ENCODE peak calls at places on chromosomes 16 and 17, in five cellular contexts. T is C1 segment of cervical spinal cord, E is hepatic stellate cell, X is ACHN, L is AML-193. K is an unnamed sample.

GRCh38 chr16:1597154-1597553 is 14.7 kb downstream of the IFT140 start:
- DNase-seq in E (no peak), T (no peak), X (no peak), L (no peak), K (no peak)

GRCh38 chr17:19380551-19381284 is 2.4 kb downstream of the MAPK7 start:
- DNase-seq in T (no peak), L (no peak), X (no peak), E (no peak), K (no peak)

GRCh38 chr17:74744714-74745547 is 3.5 kb upstream of the NHERF1 start:
- DNase-seq in E (peak; percentile 84), X (peak; percentile 72), T (peak; percentile 76), L (peak; percentile 51), K (peak; percentile 76)

GRCh38 chr17:69637399-69638165 is 223.1 kb downstream of the MAP2K6 start:
- DNase-seq in X (no peak), L (no peak), E (peak; percentile 13), T (peak; percentile 3), K (no peak)

GRCh38 chr17:78494189-78494960 is 82.8 kb downstream of the DNAH17 start:
- DNase-seq in E (no peak), L (no peak), X (no peak), T (no peak), K (no peak)

GRCh38 chr16:47643610-47644009 is 182.5 kb downstream of the PHKB start:
- DNase-seq in T (no peak), X (no peak), L (no peak), E (no peak), K (no peak)

GRCh38 chr16:67240506-67240905 is 6.8 kb downstream of the FHOD1 start:
- DNase-seq in E (peak; percentile 39), X (no peak), L (no peak), T (no peak), K (no peak)

GRCh38 chr17:58224315-58224714 is 5.3 kb upstream of the MKS1 start:
- DNase-seq in E (peak; percentile 43), T (no peak), L (peak; percentile 11), X (peak; percentile 77), K (peak; percentile 68)

GRCh38 chr17:51341457-51341856 is 81.1 kb downstream of the UTP18 start:
- DNase-seq in E (no peak), X (no peak), T (no peak), L (no peak), K (no peak)

GRCh38 chr17:77427471-77427991 is 286.8 kb downstream of the SEC14L1 start:
- DNase-seq in X (peak; percentile 77), T (no peak), E (peak; percentile 79), L (no peak), K (no peak)

GRCh38 chr16:9138731-9139501 is 47.5 kb downstream of the HAPSTR1 start:
- DNase-seq in L (peak; percentile 39), X (peak; percentile 72), E (peak; percentile 70), T (peak; percentile 18), K (no peak)

GRCh38 chr17:17056167-17056562 is 13.9 kb downstream of the MPRIP start:
- DNase-seq in L (no peak), T (no peak), E (peak; percentile 72), X (no peak), K (no peak)

GRCh38 chr16:27920391-27920891 is 143.1 kb downstream of the GSG1L start:
- DNase-seq in T (peak; percentile 26), E (no peak), X (peak; percentile 25), L (no peak), K (peak; percentile 21)

GRCh38 chr17:50785942-50786570 is 18.7 kb upstream of the ANKRD40CL start:
- DNase-seq in L (no peak), X (no peak), E (peak; percentile 42), T (peak; percentile 81), K (no peak)

GRCh38 chr17:48610282-48611211 is at the start of gene HOXB7:
- DNase-seq in L (no peak), X (peak; percentile 80), T (no peak), E (peak; percentile 94), K (peak; percentile 78)

GRCh38 chr17:77147357-77147801 is 6.6 kb downstream of the SEC14L1 start:
- DNase-seq in L (no peak), X (no peak), T (peak; percentile 47), E (no peak), K (no peak)

GRCh38 chr17:63634163-63634562 is 11.9 kb downstream of the MAP3K3 start:
- DNase-seq in X (no peak), T (no peak), E (no peak), L (peak; percentile 79), K (no peak)

GRCh38 chr17:7988750-7989178 is 13.7 kb upstream of the GUCY2D start:
- DNase-seq in X (peak; percentile 85), E (peak; percentile 73), L (peak; percentile 48), T (peak; percentile 73), K (peak; percentile 78)

GRCh38 chr17:10025976-10026785 is 121.1 kb upstream of the RCVRN start:
- DNase-seq in T (no peak), E (no peak), L (no peak), X (no peak), K (no peak)

GRCh38 chr16:10003486-10003885 is 178.7 kb downstream of the GRIN2A start:
- DNase-seq in E (no peak), L (no peak), X (no peak), T (no peak), K (no peak)

GRCh38 chr16:68399456-68399855 is 48.9 kb downstream of the SMPD3 start:
- DNase-seq in L (no peak), E (no peak), X (no peak), T (no peak), K (no peak)

GRCh38 chr16:3465911-3466584 is 22.6 kb downstream of the NAA60 start:
- DNase-seq in E (no peak), L (no peak), T (no peak), X (no peak), K (no peak)

GRCh38 chr17:41013181-41013580 is 4.3 kb upstream of the KRTAP3-1 start:
- DNase-seq in T (no peak), E (no peak), X (no peak), L (no peak), K (no peak)

GRCh38 chr17:44389281-44389680 is at the start of gene ITGA2B:
- DNase-seq in T (no peak), X (no peak), E (no peak), L (no peak), K (no peak)

GRCh38 chr17:37259030-37259735 is 116.6 kb upstream of the C17orf78 start:
- DNase-seq in L (no peak), E (peak; percentile 30), X (peak; percentile 38), T (no peak), K (no peak)

GRCh38 chr17:199806-200603 is 18.6 kb upstream of the DOC2B start:
- DNase-seq in E (no peak), X (no peak), L (no peak), T (no peak), K (no peak)

K was measured in COLO829.